ENCODE peak calls at places on chromosome 19, in seven cellular contexts. F, G, J, E, L, R and V are unnamed samples.

GRCh38 chr19:46862974-46863632 is 2.3 kb downstream of the ARHGAP35 start:
- DNase-seq in F (no peak), G (no peak), J (no peak), E (no peak), L (no peak), R (no peak), V (no peak)

GRCh38 chr19:56671613-56671994 is at the start of gene ZNF835:
- DNase-seq in F (no peak), G (peak), J (peak), E (no peak), L (peak), R (no peak), V (no peak)

GRCh38 chr19:44891016-44891882 is at the start of gene TOMM40:
- DNase-seq in F (no peak), G (no peak), J (peak), E (no peak), L (no peak), R (peak), V (no peak)

GRCh38 chr19:45643927-45644771 is 5.0 kb upstream of the EML2 start:
- DNase-seq in F (no peak), G (no peak), J (no peak), E (no peak), L (no peak), R (no peak), V (no peak)

GRCh38 chr19:56091751-56092546 is 29.1 kb downstream of the ZNF787 start:
- DNase-seq in F (no peak), G (peak), J (no peak), E (no peak), L (no peak), R (no peak), V (no peak)

GRCh38 chr19:14562660-14563589 is 8.9 kb downstream of the NDUFB7 start:
- DNase-seq in F (no peak), G (no peak), J (no peak), E (no peak), L (no peak), R (no peak), V (no peak)

GRCh38 chr19:39832341-39833083 is 1.4 kb downstream of the DYRK1B start:
- DNase-seq in F (no peak), G (no peak), J (no peak), E (no peak), L (no peak), R (no peak), V (no peak)

GRCh38 chr19:19224852-19225494 is 13.2 kb downstream of the NCAN start:
- DNase-seq in F (peak), G (peak), J (peak), E (peak), L (peak), R (peak), V (peak)

GRCh38 chr19:33300016-33300981 is 2.0 kb downstream of the CEBPA start:
- DNase-seq in F (no peak), G (peak), J (peak), E (no peak), L (peak), R (peak), V (peak)

GRCh38 chr19:28984315-28984714 is 228.6 kb downstream of the UQCRFS1 start:
- DNase-seq in F (no peak), G (no peak), J (no peak), E (no peak), L (no peak), R (no peak), V (no peak)

GRCh38 chr19:6270822-6271221 is 9.0 kb downstream of the MLLT1 start:
- DNase-seq in F (no peak), G (no peak), J (no peak), E (no peak), L (no peak), R (no peak), V (no peak)

GRCh38 chr19:47035495-47036232 is 12.8 kb downstream of the TMEM160 start:
- DNase-seq in F (peak), G (peak), J (peak), E (peak), L (peak), R (peak), V (peak)

GRCh38 chr19:8640402-8641004 is 10.1 kb downstream of the NFILZ start:
- DNase-seq in F (no peak), G (no peak), J (peak), E (no peak), L (no peak), R (peak), V (no peak)

GRCh38 chr19:2532252-2533071 is 56.5 kb downstream of the GADD45B start:
- DNase-seq in F (no peak), G (no peak), J (no peak), E (peak), L (peak), R (no peak), V (no peak)
- TF ChIP-seq POLR2AphosphoS5 in F (no peak), G (no peak), J (peak), E (no peak), L (peak), R (no peak), V (no peak)

DNA sequence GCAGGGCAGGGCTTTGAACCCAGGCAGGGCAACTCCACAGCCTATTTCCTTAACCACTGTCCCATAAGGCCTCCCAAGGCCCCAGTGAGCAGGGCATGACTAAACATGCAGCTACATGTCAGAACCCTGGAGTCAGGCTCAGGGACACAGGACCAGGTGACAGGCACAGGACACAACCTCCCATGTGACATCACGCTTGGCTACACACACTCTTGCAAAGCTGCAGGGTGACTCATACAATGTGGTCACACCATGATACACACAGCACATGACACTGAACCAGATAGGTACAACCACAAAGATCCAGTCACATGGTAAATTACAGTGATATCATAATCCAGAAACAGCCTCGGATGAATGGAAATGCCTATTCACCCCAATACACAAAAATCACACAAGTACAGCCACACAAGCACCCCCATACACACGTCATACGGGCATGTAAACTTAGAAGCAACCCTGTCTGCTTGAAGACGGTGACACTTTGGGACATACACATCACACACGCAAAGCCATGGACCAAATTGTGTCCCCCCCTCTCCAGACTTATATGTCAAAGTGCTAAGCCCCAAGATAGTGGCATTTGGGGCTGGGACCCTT is 14.5 kb downstream of the KLK4 start:
- DNase-seq in F (peak), G (no peak), J (no peak), E (peak), L (peak), R (peak), V (peak)
- TF ChIP-seq POLR2A in F (no peak), G (no peak), J (no peak), E (no peak), L (no peak), R (no peak), V (no peak)

GRCh38 chr19:12284631-12285030 is 10.1 kb downstream of the ZNF44 start:
- DNase-seq in F (no peak), G (no peak), J (no peak), E (no peak), L (no peak), R (no peak), V (no peak)

GRCh38 chr19:12284226-12284625 is 10.5 kb downstream of the ZNF44 start:
- DNase-seq in F (no peak), G (no peak), J (no peak), E (no peak), L (no peak), R (no peak), V (no peak)

GRCh38 chr19:12272980-12273901 is 21.4 kb downstream of the ZNF44 start:
- DNase-seq in F (no peak), G (no peak), J (no peak), E (no peak), L (no peak), R (no peak), V (no peak)

GRCh38 chr19:12278713-12279112 is 16.0 kb downstream of the ZNF44 start:
- DNase-seq in F (no peak), G (no peak), J (no peak), E (no peak), L (no peak), R (no peak), V (no peak)
- TF ChIP-seq POLR2AphosphoS5 in F (no peak), G (no peak), J (no peak), E (no peak), L (no peak), R (no peak), V (no peak)

DNA sequence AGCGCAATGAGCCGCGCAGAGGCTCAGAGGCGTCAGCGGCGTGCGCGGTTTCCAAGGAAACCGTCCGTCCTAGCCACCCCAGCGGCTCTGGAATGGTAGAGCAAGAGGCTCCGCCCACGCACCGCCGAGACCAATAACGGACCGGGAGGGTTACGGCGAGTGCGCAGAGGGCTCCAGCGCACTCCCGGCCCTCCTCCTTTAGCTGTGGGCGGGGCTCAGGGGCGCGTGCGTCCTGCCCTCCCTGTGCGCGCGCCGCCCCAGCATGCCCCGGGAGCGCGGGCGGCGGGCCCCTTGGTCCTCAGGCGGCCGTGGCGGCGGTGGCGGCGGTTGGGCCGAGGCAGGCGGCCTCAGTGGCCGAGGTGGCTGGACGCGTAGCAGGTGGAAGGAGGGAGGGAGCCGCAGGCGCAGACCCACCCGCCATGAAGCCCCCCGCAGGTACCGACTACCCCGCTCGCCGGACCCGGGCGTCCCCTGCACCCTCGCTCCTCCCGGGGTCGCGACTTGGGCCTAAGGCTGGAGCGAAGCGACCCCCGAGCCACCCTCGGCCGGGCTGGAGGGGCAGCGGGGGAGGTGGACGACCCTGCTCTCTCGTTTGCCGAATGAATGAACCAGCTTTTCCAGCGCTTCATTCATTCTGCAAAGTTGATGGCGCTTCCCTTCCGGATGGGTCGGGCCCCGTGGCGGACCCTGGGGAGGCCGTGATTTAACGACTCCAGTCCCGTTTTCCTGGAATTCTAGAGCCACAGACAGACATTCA is at the start of gene THOP1:
- DNase-seq in F (peak), G (peak), J (peak), E (peak), L (peak), R (peak), V (peak)
- TF ChIP-seq POLR2A in F (peak), G (no peak), J (no peak), E (peak), L (peak), R (peak), V (peak)

DNA sequence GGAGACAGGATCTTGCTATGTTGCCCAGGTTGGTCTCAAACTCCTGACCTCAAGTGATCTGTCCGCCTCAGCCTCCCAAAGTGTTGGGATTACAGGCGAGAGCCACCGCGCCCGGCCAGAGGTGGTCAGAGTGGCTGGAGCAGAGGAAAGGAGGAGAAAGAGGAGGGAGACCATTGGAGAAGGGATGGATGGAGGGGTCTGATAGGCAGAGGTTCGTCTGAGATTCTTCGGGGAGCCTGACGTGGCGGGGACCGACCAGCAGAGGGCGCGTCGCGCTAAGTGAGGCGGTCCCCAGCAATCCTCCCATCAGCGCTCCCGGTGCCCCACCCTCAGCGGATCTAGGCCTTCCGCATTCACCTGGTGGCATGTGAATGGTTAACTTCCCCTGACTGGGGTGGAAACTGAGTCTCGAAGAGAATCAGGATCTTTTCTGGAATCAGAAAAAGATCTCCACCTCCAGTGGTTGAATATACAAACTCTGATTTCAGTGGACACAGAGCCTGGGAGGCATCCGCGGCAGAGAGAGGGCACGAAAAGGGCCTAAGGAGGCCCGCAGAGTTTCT is 8.8 kb downstream of the GTPBP3 start:
- DNase-seq in F (peak), G (peak), J (peak), E (peak), L (peak), R (peak), V (peak)
- TF ChIP-seq POLR2AphosphoS5 in F (no peak), G (no peak), J (no peak), E (no peak), L (peak), R (no peak), V (no peak)

GRCh38 chr19:48636859-48637448 is at the start of gene DBP:
- DNase-seq in F (no peak), G (no peak), J (peak), E (no peak), L (no peak), R (no peak), V (no peak)
- TF ChIP-seq POLR2A in F (no peak), G (no peak), J (no peak), E (no peak), L (peak), R (peak), V (no peak)

GRCh38 chr19:41575998-41576397 is at the start of gene CEACAM21:
- DNase-seq in F (no peak), G (no peak), J (peak), E (no peak), L (no peak), R (no peak), V (peak)
- TF ChIP-seq POLR2AphosphoS5 in F (no peak), G (no peak), J (no peak), E (no peak), L (no peak), R (no peak), V (peak)

GRCh38 chr19:50931023-50931422 is 19.8 kb upstream of the KLK4 start:
- DNase-seq in F (no peak), G (no peak), J (no peak), E (no peak), L (no peak), R (no peak), V (no peak)
- TF ChIP-seq POLR2A in F (no peak), G (no peak), J (no peak), E (no peak), L (no peak), R (no peak), V (no peak)